ENCODE peak calls at places on chromosome 1, in nine cellular contexts. T, Z, G, S, X, H, U, L and I are unnamed samples.

GRCh38 chr1:194062526-194062925 is 876.1 kb upstream of the B3GALT2 start:
- DNase-seq in S (no peak), Z (no peak), G (no peak), X (no peak), H (no peak), L (no peak), T (no peak), U (no peak), I (no peak)

GRCh38 chr1:203038891-203039608 is 12.8 kb downstream of the PPFIA4 start:
- DNase-seq in H (peak; percentile 72), S (no peak), Z (peak; percentile 79), T (peak; percentile 66), X (peak; percentile 73), G (no peak), U (peak; percentile 82), L (peak; percentile 74), I (peak; percentile 71)

GRCh38 chr1:161038523-161039153 is at the start of gene TSTD1:
- DNase-seq in U (peak; percentile 78), Z (no peak), L (peak; percentile 90), S (no peak), H (peak; percentile 77), X (peak; percentile 65), G (peak; percentile 72), T (peak; percentile 74), I (peak; percentile 93)

GRCh38 chr1:44851308-44851707 is 8.3 kb upstream of the PTCH2 start:
- DNase-seq in S (no peak), Z (no peak), X (no peak), G (no peak), U (no peak), T (no peak), L (no peak), H (no peak), I (no peak)

GRCh38 chr1:9245230-9245619 is 10.7 kb downstream of the H6PD start:
- DNase-seq in T (no peak), G (no peak), U (no peak), L (no peak), S (no peak), Z (no peak), X (no peak), H (no peak), I (peak; percentile 59)

GRCh38 chr1:205438213-205439158 is 16.6 kb upstream of the LEMD1 start:
- DNase-seq in L (peak; percentile 87), S (no peak), G (no peak), Z (peak; percentile 52), X (peak; percentile 91), U (peak; percentile 90), H (peak; percentile 80), T (peak; percentile 70), I (peak; percentile 92)

GRCh38 chr1:24696033-24696755 is 49.1 kb upstream of the CLIC4 start:
- DNase-seq in U (no peak), S (no peak), G (no peak), X (no peak), L (no peak), Z (no peak), T (no peak), H (no peak), I (no peak)

GRCh38 chr1:56703747-56704146 is 58.6 kb downstream of the PRKAA2 start:
- DNase-seq in L (no peak), T (no peak), G (no peak), U (no peak), H (no peak), Z (no peak), X (no peak), S (no peak), I (no peak)

GRCh38 chr1:218742478-218743260 is 397.5 kb downstream of the TGFB2 start:
- DNase-seq in Z (no peak), G (no peak), S (no peak), T (no peak), L (no peak), U (no peak), H (no peak), X (no peak), I (no peak)

GRCh38 chr1:228697209-228698016 is 37.9 kb upstream of the RHOU start:
- DNase-seq in U (no peak), L (peak; percentile 32), S (no peak), X (peak; percentile 60), G (peak; percentile 87), Z (peak; percentile 93), H (peak; percentile 83), T (peak; percentile 20), I (peak; percentile 91)

GRCh38 chr1:157194739-157195520 is 56.7 kb upstream of the ETV3 start:
- DNase-seq in U (no peak), L (no peak), G (no peak), H (no peak), S (no peak), X (no peak), T (no peak), Z (no peak), I (no peak)

GRCh38 chr1:32454726-32455125 is 10.1 kb upstream of the ZBTB8B start:
- DNase-seq in H (peak; percentile 29), G (no peak), L (no peak), T (peak; percentile 15), S (no peak), Z (no peak), X (peak; percentile 73), U (no peak), I (peak; percentile 3)

GRCh38 chr1:84271452-84272273 is 29.8 kb upstream of the SAMD13 start:
- DNase-seq in U (no peak), S (no peak), L (peak; percentile 51), T (no peak), Z (no peak), X (no peak), H (no peak), G (no peak), I (peak; percentile 61)

GRCh38 chr1:27525296-27526271 is 35.6 kb upstream of the WASF2 start:
- DNase-seq in Z (peak; percentile 42), T (no peak), L (peak; percentile 75), X (peak; percentile 75), G (no peak), U (peak; percentile 91), S (no peak), H (peak; percentile 53), I (peak; percentile 54)

GRCh38 chr1:3243304-3243703 is 174.3 kb downstream of the PRDM16 start:
- DNase-seq in Z (no peak), H (no peak), U (no peak), X (no peak), S (no peak), L (no peak), G (no peak), T (no peak), I (no peak)

GRCh38 chr1:23530750-23531651 is at the start of gene E2F2:
- DNase-seq in X (peak; percentile 89), L (peak; percentile 91), Z (peak; percentile 72), S (peak; percentile 45), G (peak; percentile 89), U (peak; percentile 92), T (peak; percentile 84), H (peak; percentile 88), I (peak; percentile 86)
- TF ChIP-seq CTCF in X (peak; percentile 2), L (no peak), Z (peak; percentile 9), S (no peak), G (peak; percentile 6), U (no peak), T (no peak), H (no peak), I (no peak)

DNA sequence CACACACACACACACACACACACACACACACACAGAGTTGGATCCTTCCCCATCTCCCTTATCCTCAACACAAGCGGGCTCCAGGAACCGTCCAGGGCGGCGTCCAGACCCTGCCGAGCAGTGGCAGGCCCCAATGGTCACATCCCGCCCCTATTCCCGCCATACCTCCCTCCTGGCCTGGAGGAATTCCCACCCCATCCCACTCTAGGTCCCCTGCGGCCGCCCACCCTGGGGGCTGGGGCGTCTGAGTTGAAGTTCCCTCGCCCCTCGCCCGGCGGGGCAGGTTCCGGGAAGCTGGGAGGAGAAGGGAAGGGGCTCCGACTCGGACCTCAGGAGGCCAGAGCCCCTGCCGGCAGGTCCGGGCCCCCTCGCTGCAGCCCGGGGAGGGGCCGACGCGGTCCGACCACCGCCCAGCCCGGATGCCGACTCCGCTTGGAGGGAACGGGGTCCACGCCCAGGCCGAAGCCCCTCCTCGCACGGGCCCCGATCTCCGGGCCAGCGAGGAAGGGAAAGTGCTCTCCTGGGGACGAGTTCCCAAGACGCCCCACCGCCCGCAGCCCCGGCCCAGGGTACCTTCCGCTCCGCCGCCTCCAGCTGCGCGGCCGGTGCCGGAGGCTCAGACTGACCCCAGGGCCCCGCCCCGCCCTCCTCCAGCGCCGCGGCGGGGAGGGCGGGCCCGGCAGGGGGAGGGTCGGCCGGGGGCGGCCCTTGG is at the start of gene RHOC:
- DNase-seq in H (peak; percentile 84), G (no peak), T (peak; percentile 66), L (peak; percentile 81), Z (no peak), X (peak; percentile 68), S (no peak), U (peak; percentile 89), I (peak; percentile 73)
- TF ChIP-seq POLR2A in H (peak; percentile 90), G (no peak), T (peak; percentile 91), L (peak; percentile 89), Z (peak; percentile 73), X (peak; percentile 68), S (no peak), U (peak; percentile 64), I (peak; percentile 38)

DNA sequence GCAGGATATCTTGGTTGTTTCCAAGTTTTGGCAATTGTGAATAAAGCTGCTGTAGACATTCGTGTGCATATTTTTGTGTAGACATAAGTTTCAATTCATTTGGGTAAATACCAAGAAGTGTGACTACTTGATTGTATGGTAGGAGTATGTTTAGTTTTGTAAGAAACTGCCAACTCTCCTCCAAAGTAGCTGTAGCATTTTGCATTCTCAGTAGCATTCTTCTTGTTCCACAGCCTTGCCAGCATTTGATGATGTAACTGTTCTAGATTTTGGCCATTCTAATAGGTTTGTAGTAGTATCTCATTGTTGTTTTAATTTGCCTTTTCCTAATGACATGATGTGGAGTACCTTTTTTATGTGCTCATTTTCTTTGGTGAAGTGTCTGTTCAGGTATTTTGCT is 38.6 kb upstream of the PLA2G4A start:
- DNase-seq in Z (no peak), S (no peak), G (no peak), X (no peak), L (no peak), U (no peak), H (no peak), T (no peak), I (no peak)
- H3K27me3 ChIP-seq in Z (no peaks in the 10 kb centered on the region), S (no peaks in the 10 kb centered on the region), G (no peaks in the 10 kb centered on the region), X (no peaks in the 10 kb centered on the region), L (no peaks in the 10 kb centered on the region), U (no peaks in the 10 kb centered on the region), H (no peaks in the 10 kb centered on the region), T (no peaks in the 10 kb centered on the region), I (no peaks in the 10 kb centered on the region)

DNA sequence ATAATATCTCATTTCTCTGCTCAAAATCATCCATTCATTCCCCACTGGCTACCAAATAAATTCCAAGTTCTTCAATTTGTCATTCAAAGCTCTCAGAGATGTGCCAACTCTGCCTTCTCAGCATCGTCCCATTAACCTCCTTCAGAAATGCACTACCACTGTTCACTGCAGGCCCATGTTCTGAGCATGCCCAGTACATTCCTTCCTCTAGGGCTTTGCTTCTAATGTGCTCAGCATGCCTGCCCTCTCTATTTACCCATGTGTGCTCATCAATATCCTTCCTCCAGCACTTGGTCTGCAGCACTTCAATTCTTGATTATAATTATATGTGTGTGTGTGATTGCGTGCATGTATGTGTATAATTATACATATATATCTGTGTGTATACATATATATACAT is 36.1 kb upstream of the RGS8 start:
- DNase-seq in X (no peak), U (no peak), Z (no peak), S (no peak), T (no peak), H (no peak), G (no peak), L (no peak), I (no peak)
- TF ChIP-seq CTCF in X (no peak), U (no peak), Z (no peak), S (no peak), T (no peak), H (peak; percentile 9), G (peak; percentile 17), L (no peak), I (no peak)